ENCODE peak calls at places on chromosomes 16 and 17, in six cellular contexts. One of them, this sample, is unnamed.

GRCh38 chr16:8716592-8716991 is 42.2 kb downstream of the ABAT start:
- DNase-seq in epithelial cell of prostate: peak; percentile 93
- DNase-seq in kidney epithelial cell: no peak
- DNase-seq in HEK293T: no peak
- DNase-seq in neural crest cell: no peak
- DNase-seq in ELF-1: no peak
- DNase-seq in this sample: no peak

GRCh38 chr16:67431077-67431804 is at the start of gene HSD11B2:
- DNase-seq in epithelial cell of prostate: no peak
- DNase-seq in kidney epithelial cell: no peak
- DNase-seq in HEK293T: peak; percentile 65
- DNase-seq in neural crest cell: peak; percentile 41
- DNase-seq in ELF-1: peak; percentile 29
- DNase-seq in this sample: peak; percentile 73

GRCh38 chr17:75869282-75870141 is 8.9 kb downstream of the TRIM47 start:
- DNase-seq in epithelial cell of prostate: no peak
- DNase-seq in kidney epithelial cell: no peak
- DNase-seq in HEK293T: no peak
- DNase-seq in neural crest cell: no peak
- DNase-seq in ELF-1: peak; percentile 46
- DNase-seq in this sample: no peak

GRCh38 chr17:8991514-8992285 is 26.2 kb upstream of the PIK3R5 start:
- DNase-seq in epithelial cell of prostate: peak; percentile 10
- DNase-seq in kidney epithelial cell: peak; percentile 7
- DNase-seq in HEK293T: peak; percentile 70
- DNase-seq in neural crest cell: peak; percentile 79
- DNase-seq in ELF-1: peak; percentile 68
- DNase-seq in this sample: no peak

GRCh38 chr17:73430848-73431247 is 119.0 kb upstream of the CDC42EP4 start:
- DNase-seq in epithelial cell of prostate: no peak
- DNase-seq in kidney epithelial cell: no peak
- DNase-seq in HEK293T: no peak
- DNase-seq in neural crest cell: no peak
- DNase-seq in ELF-1: no peak
- DNase-seq in this sample: no peak

GRCh38 chr16:59339871-59340270 is 605.8 kb upstream of the GOT2 start:
- DNase-seq in epithelial cell of prostate: no peak
- DNase-seq in kidney epithelial cell: no peak
- DNase-seq in HEK293T: no peak
- DNase-seq in neural crest cell: no peak
- DNase-seq in ELF-1: peak; percentile 58
- DNase-seq in this sample: no peak

GRCh38 chr17:27498615-27499316 is 42.5 kb downstream of the KSR1 start:
- DNase-seq in epithelial cell of prostate: no peak
- DNase-seq in kidney epithelial cell: no peak
- DNase-seq in HEK293T: no peak
- DNase-seq in neural crest cell: no peak
- DNase-seq in ELF-1: peak; percentile 39
- DNase-seq in this sample: no peak

GRCh38 chr17:71631483-71631882 is 489.3 kb upstream of the SOX9 start:
- DNase-seq in epithelial cell of prostate: no peak
- DNase-seq in kidney epithelial cell: no peak
- DNase-seq in HEK293T: no peak
- DNase-seq in neural crest cell: no peak
- DNase-seq in ELF-1: no peak
- DNase-seq in this sample: no peak

GRCh38 chr16:2779151-2779920 is 2.3 kb upstream of the ELOB start:
- DNase-seq in epithelial cell of prostate: no peak
- DNase-seq in kidney epithelial cell: no peak
- DNase-seq in HEK293T: no peak
- DNase-seq in neural crest cell: no peak
- DNase-seq in ELF-1: no peak
- DNase-seq in this sample: no peak

GRCh38 chr17:79183221-79184158 is 108.9 kb downstream of the ENGASE start:
- DNase-seq in epithelial cell of prostate: no peak
- DNase-seq in kidney epithelial cell: no peak
- DNase-seq in HEK293T: peak; percentile 81
- DNase-seq in neural crest cell: peak; percentile 38
- DNase-seq in ELF-1: peak; percentile 73
- DNase-seq in this sample: peak; percentile 65

GRCh38 chr17:16888413-16889087 is 83.4 kb downstream of the TNFRSF13B start:
- DNase-seq in epithelial cell of prostate: no peak
- DNase-seq in kidney epithelial cell: no peak
- DNase-seq in HEK293T: no peak
- DNase-seq in neural crest cell: no peak
- DNase-seq in ELF-1: no peak
- DNase-seq in this sample: no peak

GRCh38 chr16:83137894-83138293 is 511.1 kb downstream of the CDH13 start:
- DNase-seq in epithelial cell of prostate: no peak
- DNase-seq in kidney epithelial cell: no peak
- DNase-seq in HEK293T: no peak
- DNase-seq in neural crest cell: no peak
- DNase-seq in ELF-1: no peak
- DNase-seq in this sample: no peak

GRCh38 chr17:27398691-27399090 is 57.6 kb upstream of the KSR1 start:
- DNase-seq in epithelial cell of prostate: no peak
- DNase-seq in kidney epithelial cell: no peak
- DNase-seq in HEK293T: no peak
- DNase-seq in neural crest cell: no peak
- DNase-seq in ELF-1: no peak
- DNase-seq in this sample: no peak

GRCh38 chr17:72846399-72846798 is 246.1 kb downstream of the SLC39A11 start:
- DNase-seq in epithelial cell of prostate: no peak
- DNase-seq in kidney epithelial cell: no peak
- DNase-seq in HEK293T: no peak
- DNase-seq in neural crest cell: no peak
- DNase-seq in ELF-1: no peak
- DNase-seq in this sample: no peak

GRCh38 chr17:50830298-50830697 is 5.1 kb upstream of the WFIKKN2 start:
- DNase-seq in epithelial cell of prostate: no peak
- DNase-seq in kidney epithelial cell: no peak
- DNase-seq in HEK293T: no peak
- DNase-seq in neural crest cell: no peak
- DNase-seq in ELF-1: no peak
- DNase-seq in this sample: no peak

GRCh38 chr16:69166946-69167930 is 19.7 kb upstream of the SNTB2 start:
- DNase-seq in epithelial cell of prostate: no peak
- DNase-seq in kidney epithelial cell: no peak
- DNase-seq in HEK293T: no peak
- DNase-seq in neural crest cell: no peak
- DNase-seq in ELF-1: no peak
- DNase-seq in this sample: no peak

GRCh38 chr17:44599298-44600175 is 42.3 kb downstream of the FZD2 start:
- DNase-seq in epithelial cell of prostate: no peak
- DNase-seq in kidney epithelial cell: peak; percentile 70
- DNase-seq in HEK293T: no peak
- DNase-seq in neural crest cell: no peak
- DNase-seq in ELF-1: peak; percentile 86
- DNase-seq in this sample: no peak